ENCODE peak calls at places on chromosome 3, in eight cellular contexts. One of them, this sample, is unnamed.

GRCh38 chr3:184460276-184460675 is 80.4 kb downstream of the CHRD start:
- DNase-seq in GM12878: no peak
- DNase-seq in A549: no peak
- DNase-seq in H1: no peak
- DNase-seq in endothelial cell of umbilical vein: no peak
- DNase-seq in HCT116: no peak
- DNase-seq in K562: no peak
- DNase-seq in HepG2: no peak
- DNase-seq in this sample: no peak

GRCh38 chr3:156750874-156751245 is 75.3 kb upstream of the LEKR1 start:
- DNase-seq in HepG2: no peak
- DNase-seq in endothelial cell of umbilical vein: no peak
- DNase-seq in K562: no peak
- DNase-seq in H1: no peak
- DNase-seq in HCT116: no peak
- DNase-seq in GM12878: no peak
- DNase-seq in A549: no peak
- DNase-seq in this sample: peak; percentile 54

GRCh38 chr3:24220859-24221657 is 273.6 kb downstream of the THRB start:
- DNase-seq in H1: peak; percentile 19
- DNase-seq in A549: peak; percentile 53
- DNase-seq in GM12878: no peak
- DNase-seq in HCT116: no peak
- DNase-seq in HepG2: no peak
- DNase-seq in K562: no peak
- DNase-seq in endothelial cell of umbilical vein: peak; percentile 79
- DNase-seq in this sample: no peak

GRCh38 chr3:192879346-192880031 is 38.2 kb downstream of the MB21D2 start:
- DNase-seq in endothelial cell of umbilical vein: peak; percentile 63
- DNase-seq in H1: peak; percentile 78
- DNase-seq in K562: no peak
- DNase-seq in A549: peak; percentile 87
- DNase-seq in GM12878: no peak
- DNase-seq in HepG2: peak; percentile 83
- DNase-seq in HCT116: peak; percentile 89
- DNase-seq in this sample: no peak

GRCh38 chr3:188133219-188133618 is 20.7 kb upstream of the LPP start:
- DNase-seq in GM12878: no peak
- DNase-seq in A549: no peak
- DNase-seq in HepG2: no peak
- DNase-seq in endothelial cell of umbilical vein: no peak
- DNase-seq in K562: no peak
- DNase-seq in HCT116: no peak
- DNase-seq in H1: no peak
- DNase-seq in this sample: no peak

GRCh38 chr3:21041621-21042020 is 709.4 kb downstream of the ZNF385D start:
- DNase-seq in HepG2: no peak
- DNase-seq in K562: no peak
- DNase-seq in H1: no peak
- DNase-seq in endothelial cell of umbilical vein: no peak
- DNase-seq in GM12878: no peak
- DNase-seq in A549: no peak
- DNase-seq in HCT116: no peak
- DNase-seq in this sample: no peak

GRCh38 chr3:136018876-136019275 is 53.3 kb downstream of the PPP2R3A start:
- DNase-seq in HepG2: no peak
- DNase-seq in GM12878: no peak
- DNase-seq in A549: no peak
- DNase-seq in endothelial cell of umbilical vein: no peak
- DNase-seq in HCT116: no peak
- DNase-seq in K562: no peak
- DNase-seq in H1: no peak
- DNase-seq in this sample: no peak

GRCh38 chr3:148331111-148331818 is 366.4 kb upstream of the AGTR1 start:
- DNase-seq in H1: no peak
- DNase-seq in GM12878: no peak
- DNase-seq in endothelial cell of umbilical vein: no peak
- DNase-seq in K562: no peak
- DNase-seq in HCT116: no peak
- DNase-seq in A549: no peak
- DNase-seq in HepG2: no peak
- DNase-seq in this sample: no peak

GRCh38 chr3:25458420-25458814 is 30.4 kb downstream of the RARB start:
- DNase-seq in H1: no peak
- DNase-seq in HCT116: no peak
- DNase-seq in HepG2: no peak
- DNase-seq in K562: no peak
- DNase-seq in GM12878: no peak
- DNase-seq in A549: no peak
- DNase-seq in endothelial cell of umbilical vein: no peak
- DNase-seq in this sample: no peak

GRCh38 chr3:155890671-155891190 is 20.3 kb downstream of the GMPS start:
- DNase-seq in K562: peak; percentile 77
- DNase-seq in endothelial cell of umbilical vein: peak; percentile 85
- DNase-seq in GM12878: no peak
- DNase-seq in H1: no peak
- DNase-seq in A549: peak; percentile 23
- DNase-seq in HCT116: no peak
- DNase-seq in HepG2: peak; percentile 13
- DNase-seq in this sample: no peak

GRCh38 chr3:195752538-195753331 is 32.0 kb downstream of the MUC20 start:
- DNase-seq in K562: peak; percentile 74
- DNase-seq in H1: no peak
- DNase-seq in HCT116: no peak
- DNase-seq in GM12878: no peak
- DNase-seq in endothelial cell of umbilical vein: no peak
- DNase-seq in A549: no peak
- DNase-seq in HepG2: no peak
- DNase-seq in this sample: no peak

GRCh38 chr3:45078910-45079522 is 52.9 kb downstream of the CLEC3B start:
- DNase-seq in HCT116: peak; percentile 59
- DNase-seq in A549: peak; percentile 46
- DNase-seq in H1: no peak
- DNase-seq in HepG2: no peak
- DNase-seq in K562: peak; percentile 63
- DNase-seq in endothelial cell of umbilical vein: no peak
- DNase-seq in GM12878: no peak
- DNase-seq in this sample: peak; percentile 64

GRCh38 chr3:152243301-152243711 is 25.4 kb upstream of the MBNL1 start:
- DNase-seq in HepG2: peak; percentile 10
- DNase-seq in HCT116: no peak
- DNase-seq in endothelial cell of umbilical vein: no peak
- DNase-seq in A549: no peak
- DNase-seq in K562: peak; percentile 60
- DNase-seq in H1: no peak
- DNase-seq in GM12878: peak; percentile 74
- DNase-seq in this sample: no peak

GRCh38 chr3:101685870-101686307 is 629 bp downstream of the RPL24 start:
- DNase-seq in HCT116: no peak
- DNase-seq in H1: no peak
- DNase-seq in K562: no peak
- DNase-seq in A549: no peak
- DNase-seq in GM12878: no peak
- DNase-seq in HepG2: peak; percentile 11
- DNase-seq in endothelial cell of umbilical vein: no peak
- DNase-seq in this sample: no peak

GRCh38 chr3:101689291-101689690 is 2.8 kb upstream of the RPL24 start:
- DNase-seq in GM12878: no peak
- DNase-seq in HepG2: no peak
- DNase-seq in K562: no peak
- DNase-seq in endothelial cell of umbilical vein: no peak
- DNase-seq in H1: no peak
- DNase-seq in HCT116: no peak
- DNase-seq in A549: no peak
- DNase-seq in this sample: no peak

GRCh38 chr3:101680466-101680865 is 3.5 kb upstream of the ZBTB11 start:
- DNase-seq in HepG2: no peak
- DNase-seq in GM12878: no peak
- DNase-seq in endothelial cell of umbilical vein: no peak
- DNase-seq in HCT116: no peak
- DNase-seq in H1: no peak
- DNase-seq in A549: no peak
- DNase-seq in K562: no peak
- DNase-seq in this sample: no peak

GRCh38 chr3:101687142-101687931 is 819 bp upstream of the RPL24 start:
- DNase-seq in GM12878: no peak
- DNase-seq in K562: no peak
- DNase-seq in HCT116: no peak
- DNase-seq in endothelial cell of umbilical vein: no peak
- DNase-seq in H1: no peak
- DNase-seq in A549: peak; percentile 35
- DNase-seq in HepG2: no peak
- DNase-seq in this sample: no peak

GRCh38 chr3:101685050-101685400 is 1.5 kb downstream of the RPL24 start:
- DNase-seq in HCT116: no peak
- DNase-seq in H1: no peak
- DNase-seq in endothelial cell of umbilical vein: no peak
- DNase-seq in A549: no peak
- DNase-seq in K562: no peak
- DNase-seq in HepG2: no peak
- DNase-seq in GM12878: no peak
- DNase-seq in this sample: no peak
- TF ChIP-seq POLR2A in HCT116: no peak
- TF ChIP-seq POLR2A in H1: no peak
- TF ChIP-seq POLR2A in endothelial cell of umbilical vein: no peak
- TF ChIP-seq POLR2A in A549: no peak
- TF ChIP-seq POLR2A in K562: no peak
- TF ChIP-seq POLR2A in HepG2: no peak
- TF ChIP-seq POLR2A in GM12878: no peak
- TF ChIP-seq POLR2A in this sample: no peak

GRCh38 chr3:47643092-47643491 is 64.4 kb upstream of the CSPG5 start:
- DNase-seq in H1: no peak
- DNase-seq in HepG2: no peak
- DNase-seq in HCT116: no peak
- DNase-seq in K562: no peak
- DNase-seq in GM12878: no peak
- DNase-seq in endothelial cell of umbilical vein: no peak
- DNase-seq in A549: no peak
- DNase-seq in this sample: no peak
- TF ChIP-seq MAX in H1: no peak
- TF ChIP-seq MAX in HepG2: no peak
- TF ChIP-seq MAX in HCT116: no peak
- TF ChIP-seq MAX in K562: no peak
- TF ChIP-seq MAX in GM12878: no peak
- TF ChIP-seq MAX in endothelial cell of umbilical vein: no peak
- TF ChIP-seq MAX in A549: no peak
- TF ChIP-seq MAX in this sample: no peak

GRCh38 chr3:66038384-66038725 is 363 bp downstream of the MAGI1 start:
- DNase-seq in H1: no peak
- DNase-seq in HCT116: no peak
- DNase-seq in HepG2: no peak
- DNase-seq in K562: no peak
- DNase-seq in GM12878: no peak
- DNase-seq in endothelial cell of umbilical vein: no peak
- DNase-seq in A549: no peak
- DNase-seq in this sample: no peak

GRCh38 chr3:66037330-66037985 is 1.3 kb downstream of the MAGI1 start:
- DNase-seq in K562: no peak
- DNase-seq in GM12878: no peak
- DNase-seq in HepG2: peak; percentile 68
- DNase-seq in HCT116: no peak
- DNase-seq in A549: peak; percentile 26
- DNase-seq in H1: peak; percentile 39
- DNase-seq in endothelial cell of umbilical vein: peak; percentile 62
- DNase-seq in this sample: no peak

GRCh38 chr3:66039590-66039887 is 821 bp upstream of the MAGI1 start:
- DNase-seq in A549: peak; percentile 31
- DNase-seq in HepG2: peak; percentile 24
- DNase-seq in K562: peak; percentile 17
- DNase-seq in HCT116: no peak
- DNase-seq in GM12878: no peak
- DNase-seq in H1: no peak
- DNase-seq in endothelial cell of umbilical vein: peak; percentile 62
- DNase-seq in this sample: no peak

GRCh38 chr3:66037986-66038369 is 740 bp downstream of the MAGI1 start:
- DNase-seq in HepG2: no peak
- DNase-seq in K562: peak; percentile 5
- DNase-seq in GM12878: no peak
- DNase-seq in HCT116: no peak
- DNase-seq in A549: no peak
- DNase-seq in endothelial cell of umbilical vein: no peak
- DNase-seq in H1: no peak
- DNase-seq in this sample: no peak

DNA sequence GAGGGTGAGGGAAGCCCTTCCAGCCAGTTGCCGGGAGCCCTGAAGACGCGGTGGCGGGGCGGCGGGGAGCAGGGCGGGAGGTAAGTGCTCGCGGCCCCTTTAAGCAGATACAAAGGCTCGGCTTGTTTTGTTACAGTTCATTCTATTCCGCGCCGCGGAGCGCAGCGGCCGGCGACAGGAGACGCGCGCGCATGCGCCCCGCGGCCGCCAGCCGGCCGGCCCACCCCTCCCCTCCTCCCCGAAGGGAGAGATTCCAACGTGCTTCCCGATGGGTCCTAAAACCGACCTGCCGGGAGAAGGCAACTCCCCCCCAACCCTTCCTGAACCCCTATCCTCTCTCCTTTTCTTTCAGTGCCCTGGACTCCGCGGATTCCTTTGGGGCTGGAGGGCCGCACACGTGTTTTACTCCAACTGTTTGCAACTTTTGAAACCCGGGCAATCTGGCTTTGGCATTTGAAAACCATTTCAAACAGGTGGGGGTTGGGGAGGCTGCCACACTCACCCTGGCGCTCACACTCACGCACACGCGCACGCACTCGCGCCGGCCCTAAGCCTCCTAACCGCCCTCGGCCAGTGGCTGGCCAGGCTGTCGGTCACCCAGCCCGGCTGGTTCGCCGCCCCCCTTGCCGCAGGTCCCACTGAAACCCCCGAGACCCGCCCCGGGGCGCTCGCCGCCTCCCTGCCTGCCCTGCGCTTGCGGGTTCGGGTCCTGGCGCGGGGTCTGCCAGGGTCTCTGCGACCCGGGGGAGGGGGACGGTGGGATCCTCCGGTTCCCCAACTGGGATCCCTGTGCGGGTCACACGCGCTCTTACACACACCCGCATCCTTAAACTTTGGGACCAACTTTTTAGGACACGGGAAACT is at the start of gene MAGI1:
- DNase-seq in HepG2: peak; percentile 90
- DNase-seq in HCT116: peak; percentile 88
- DNase-seq in H1: peak; percentile 94
- DNase-seq in GM12878: no peak
- DNase-seq in endothelial cell of umbilical vein: peak; percentile 97
- DNase-seq in K562: peak; percentile 85
- DNase-seq in A549: peak; percentile 93
- DNase-seq in this sample: peak; percentile 78
- TF ChIP-seq POLR2A in HepG2: peak; percentile 32
- TF ChIP-seq POLR2A in HCT116: no peak
- TF ChIP-seq POLR2A in H1: peak; percentile 60
- TF ChIP-seq POLR2A in GM12878: no peak
- TF ChIP-seq POLR2A in endothelial cell of umbilical vein: peak; percentile 21
- TF ChIP-seq POLR2A in K562: no peak
- TF ChIP-seq POLR2A in A549: peak; percentile 34
- TF ChIP-seq POLR2A in this sample: no peak

DNA sequence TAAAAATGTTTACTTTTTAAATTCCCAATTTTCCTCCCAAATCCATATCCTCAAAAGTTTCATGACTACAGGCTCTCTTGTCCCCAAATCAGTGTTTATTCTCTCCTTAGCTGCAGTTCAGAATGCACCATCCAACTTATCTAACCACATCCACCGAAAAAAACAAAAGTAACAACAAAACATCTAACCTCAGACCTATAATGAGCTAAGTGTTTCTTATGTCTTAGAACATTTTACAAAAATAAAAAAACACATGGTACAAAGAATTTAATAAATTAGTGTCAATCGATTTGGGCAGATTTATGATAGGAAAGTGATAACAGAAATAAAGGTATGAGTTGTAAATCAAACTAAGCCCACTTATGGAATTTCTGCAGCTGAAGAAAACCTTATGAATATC is 13.6 kb downstream of the SATB1 start:
- DNase-seq in A549: no peak
- DNase-seq in HepG2: no peak
- DNase-seq in K562: no peak
- DNase-seq in H1: no peak
- DNase-seq in GM12878: no peak
- DNase-seq in endothelial cell of umbilical vein: no peak
- DNase-seq in HCT116: no peak
- DNase-seq in this sample: no peak
- TF ChIP-seq MAX in A549: no peak
- TF ChIP-seq MAX in HepG2: no peak
- TF ChIP-seq MAX in K562: no peak
- TF ChIP-seq MAX in H1: no peak
- TF ChIP-seq MAX in GM12878: no peak
- TF ChIP-seq MAX in endothelial cell of umbilical vein: no peak
- TF ChIP-seq MAX in HCT116: no peak
- TF ChIP-seq MAX in this sample: no peak